ENCODE peak calls at places on chromosomes 6 and 20, in five cellular contexts. One of them, this sample, is unnamed.

GRCh38 chr6:90103056-90103793 is 193.4 kb downstream of the BACH2 start:
- DNase-seq in mesenchymal stem cell: peak; percentile 54
- DNase-seq in neuronal stem cell: no peak
- DNase-seq in H1: no peak
- DNase-seq in IMR-90: no peak
- DNase-seq in this sample: peak; percentile 26

GRCh38 chr6:30720738-30721197 is 616 bp downstream of the TUBB start:
- DNase-seq in neuronal stem cell: no peak
- DNase-seq in IMR-90: peak; percentile 32
- DNase-seq in H1: no peak
- DNase-seq in mesenchymal stem cell: peak; percentile 52
- DNase-seq in this sample: peak; percentile 26

GRCh38 chr6:8839626-8840025 is 404.3 kb upstream of the SLC35B3 start:
- DNase-seq in H1: no peak
- DNase-seq in mesenchymal stem cell: no peak
- DNase-seq in IMR-90: no peak
- DNase-seq in neuronal stem cell: no peak
- DNase-seq in this sample: peak; percentile 15

GRCh38 chr6:105077592-105078463 is 102.0 kb downstream of the POPDC3 start:
- DNase-seq in neuronal stem cell: peak; percentile 39
- DNase-seq in IMR-90: peak; percentile 64
- DNase-seq in mesenchymal stem cell: peak; percentile 69
- DNase-seq in H1: no peak
- DNase-seq in this sample: peak; percentile 12

GRCh38 chr6:138334000-138334399 is 43.7 kb upstream of the SMIM28 start:
- DNase-seq in neuronal stem cell: no peak
- DNase-seq in IMR-90: no peak
- DNase-seq in mesenchymal stem cell: no peak
- DNase-seq in H1: no peak
- DNase-seq in this sample: no peak

GRCh38 chr20:19813839-19814238 is 55.8 kb downstream of the RIN2 start:
- DNase-seq in IMR-90: peak; percentile 34
- DNase-seq in H1: no peak
- DNase-seq in neuronal stem cell: no peak
- DNase-seq in mesenchymal stem cell: no peak
- DNase-seq in this sample: no peak

GRCh38 chr6:117079946-117080345 is 185.4 kb upstream of the VGLL2 start:
- DNase-seq in mesenchymal stem cell: no peak
- DNase-seq in IMR-90: no peak
- DNase-seq in H1: no peak
- DNase-seq in neuronal stem cell: no peak
- DNase-seq in this sample: no peak

GRCh38 chr6:107820571-107821261 is 3.4 kb downstream of the SCML4 start:
- DNase-seq in IMR-90: no peak
- DNase-seq in mesenchymal stem cell: no peak
- DNase-seq in neuronal stem cell: no peak
- DNase-seq in H1: no peak
- DNase-seq in this sample: no peak

GRCh38 chr20:4065405-4065841 is 50.1 kb upstream of the RNF24 start:
- DNase-seq in H1: no peak
- DNase-seq in IMR-90: peak; percentile 86
- DNase-seq in neuronal stem cell: no peak
- DNase-seq in mesenchymal stem cell: peak; percentile 86
- DNase-seq in this sample: no peak

GRCh38 chr6:168555618-168556273 is 114.8 kb downstream of the SMOC2 start:
- DNase-seq in H1: no peak
- DNase-seq in neuronal stem cell: no peak
- DNase-seq in IMR-90: no peak
- DNase-seq in mesenchymal stem cell: no peak
- DNase-seq in this sample: no peak

GRCh38 chr20:34334654-34335407 is 28.2 kb upstream of the ITCH start:
- DNase-seq in neuronal stem cell: no peak
- DNase-seq in mesenchymal stem cell: no peak
- DNase-seq in H1: no peak
- DNase-seq in IMR-90: no peak
- DNase-seq in this sample: no peak

DNA sequence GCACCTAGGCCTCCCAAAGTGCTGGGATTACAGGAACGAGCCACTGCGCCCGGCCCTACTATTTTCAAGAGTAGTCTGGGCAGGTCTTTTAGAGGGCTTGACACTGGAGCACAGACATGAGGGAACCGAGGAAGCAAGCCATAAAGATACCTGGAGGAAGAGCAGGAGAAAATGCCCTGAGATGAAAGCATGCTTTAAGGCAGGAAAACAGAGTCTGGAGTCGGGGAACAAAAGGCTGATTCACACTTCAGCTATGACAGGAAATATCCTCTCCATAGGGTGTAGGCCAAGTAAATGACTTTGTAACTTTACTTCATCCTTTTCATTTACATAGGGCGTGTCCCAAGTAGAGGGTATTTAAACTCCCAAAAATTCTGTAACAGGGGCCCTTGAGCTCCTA is 4.3 kb upstream of the SERINC3 start:
- DNase-seq in H1: no peak
- DNase-seq in IMR-90: peak; percentile 52
- DNase-seq in mesenchymal stem cell: no peak
- DNase-seq in neuronal stem cell: no peak
- DNase-seq in this sample: peak; percentile 67
- H4K8ac ChIP-seq in H1: no peak overlapping the region
- H4K8ac ChIP-seq in IMR-90: peak overlapping the region; percentile 6
- H4K8ac ChIP-seq in mesenchymal stem cell: no peak overlapping the region
- H4K8ac ChIP-seq in neuronal stem cell: no peak overlapping the region
- H4K8ac ChIP-seq in this sample: peak overlapping the region; percentile 69

DNA sequence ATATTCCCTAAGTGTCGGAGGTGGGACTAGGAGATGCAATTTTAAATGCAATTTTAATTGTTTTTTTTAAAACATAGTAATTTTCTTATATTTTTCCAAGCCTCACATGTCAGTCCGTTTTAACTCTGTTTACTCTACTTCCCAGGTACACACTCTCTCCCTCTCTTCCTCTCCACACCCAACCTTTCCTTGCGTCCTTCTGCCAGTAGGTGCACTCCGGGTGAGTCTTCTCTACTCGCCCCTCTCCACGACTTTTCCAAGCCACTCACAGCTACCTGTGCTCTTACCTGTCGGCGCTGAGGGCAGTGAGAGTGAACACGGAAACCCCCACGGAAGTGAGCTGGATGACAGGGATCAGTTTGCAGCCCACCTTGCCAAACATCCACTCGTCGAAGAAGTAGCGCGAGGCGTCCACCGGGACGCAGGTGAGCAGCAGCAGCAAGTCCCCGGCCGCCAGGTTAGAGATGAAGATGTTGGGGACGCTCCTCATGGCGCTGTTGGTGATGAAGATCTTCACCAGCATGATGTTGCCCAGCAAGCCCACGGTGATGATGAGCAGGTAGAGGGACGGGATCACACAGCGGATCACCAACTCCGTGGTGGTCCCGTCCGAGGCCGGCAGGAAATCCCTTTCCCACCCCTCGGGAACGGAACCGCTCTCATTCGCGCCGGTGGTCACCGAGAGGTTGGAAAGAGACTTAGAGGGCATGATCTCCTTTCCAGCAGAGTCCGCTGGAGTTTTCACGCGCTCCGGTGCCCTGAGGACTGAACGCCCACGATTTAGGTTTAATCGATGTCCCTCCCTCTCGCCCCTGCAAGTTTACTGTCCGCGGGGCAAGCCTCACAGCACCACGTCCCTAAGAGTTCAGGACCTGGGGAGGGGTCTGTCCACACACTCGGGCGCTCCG is 44.5 kb upstream of the GJE1 start:
- DNase-seq in mesenchymal stem cell: no peak
- DNase-seq in neuronal stem cell: no peak
- DNase-seq in H1: no peak
- DNase-seq in IMR-90: no peak
- DNase-seq in this sample: no peak
- H3K4me3 ChIP-seq in mesenchymal stem cell: peak overlapping the region; percentile 58
- H3K4me3 ChIP-seq in neuronal stem cell: peak overlapping the region; percentile 52
- H3K4me3 ChIP-seq in H1: peak overlapping the region; percentile 47
- H3K4me3 ChIP-seq in IMR-90: no peak overlapping the region
- H3K4me3 ChIP-seq in this sample: no peak overlapping the region

GRCh38 chr6:159089443-159089842 is 44.7 kb upstream of the TAGAP start:
- DNase-seq in neuronal stem cell: no peak
- DNase-seq in H1: no peak
- DNase-seq in IMR-90: no peak
- DNase-seq in mesenchymal stem cell: no peak
- DNase-seq in this sample: no peak
- H2AK5ac ChIP-seq in neuronal stem cell: no peak overlapping the region
- H2AK5ac ChIP-seq in H1: no peak overlapping the region
- H2AK5ac ChIP-seq in IMR-90: no peak overlapping the region
- H2AK5ac ChIP-seq in mesenchymal stem cell: no peak overlapping the region
- H2AK5ac ChIP-seq in this sample: no peak overlapping the region

GRCh38 chr20:47591231-47591630 is 89.5 kb downstream of the NCOA3 start:
- DNase-seq in H1: no peak
- DNase-seq in IMR-90: no peak
- DNase-seq in mesenchymal stem cell: no peak
- DNase-seq in neuronal stem cell: no peak
- DNase-seq in this sample: no peak

GRCh38 chr20:47585087-47585747 is 83.5 kb downstream of the NCOA3 start:
- DNase-seq in IMR-90: no peak
- DNase-seq in neuronal stem cell: no peak
- DNase-seq in H1: no peak
- DNase-seq in mesenchymal stem cell: no peak
- DNase-seq in this sample: no peak

GRCh38 chr20:47583551-47583950 is 81.9 kb downstream of the NCOA3 start:
- DNase-seq in neuronal stem cell: no peak
- DNase-seq in IMR-90: no peak
- DNase-seq in mesenchymal stem cell: no peak
- DNase-seq in H1: no peak
- DNase-seq in this sample: no peak

GRCh38 chr20:47586648-47587306 is 85.1 kb downstream of the NCOA3 start:
- DNase-seq in neuronal stem cell: no peak
- DNase-seq in IMR-90: peak; percentile 57
- DNase-seq in H1: no peak
- DNase-seq in mesenchymal stem cell: no peak
- DNase-seq in this sample: no peak

GRCh38 chr20:47588158-47588557 is 86.5 kb downstream of the NCOA3 start:
- DNase-seq in IMR-90: no peak
- DNase-seq in H1: no peak
- DNase-seq in mesenchymal stem cell: no peak
- DNase-seq in neuronal stem cell: no peak
- DNase-seq in this sample: no peak
- H4K8ac ChIP-seq in IMR-90: no peak overlapping the region
- H4K8ac ChIP-seq in H1: no peak overlapping the region
- H4K8ac ChIP-seq in mesenchymal stem cell: no peak overlapping the region
- H4K8ac ChIP-seq in neuronal stem cell: no peak overlapping the region
- H4K8ac ChIP-seq in this sample: no peak overlapping the region

GRCh38 chr6:49552596-49552995 is 2.1 kb downstream of the C6orf141 start:
- DNase-seq in mesenchymal stem cell: no peak
- DNase-seq in H1: no peak
- DNase-seq in IMR-90: no peak
- DNase-seq in neuronal stem cell: peak; percentile 14
- DNase-seq in this sample: peak; percentile 49
- H3K4me3 ChIP-seq in mesenchymal stem cell: no peak overlapping the region
- H3K4me3 ChIP-seq in H1: peak overlapping the region; percentile 71
- H3K4me3 ChIP-seq in IMR-90: no peak overlapping the region
- H3K4me3 ChIP-seq in neuronal stem cell: peak overlapping the region; percentile 70
- H3K4me3 ChIP-seq in this sample: no peak overlapping the region

GRCh38 chr20:31570021-31570463 is 35.0 kb upstream of the ID1 start:
- DNase-seq in IMR-90: no peak
- DNase-seq in neuronal stem cell: no peak
- DNase-seq in H1: no peak
- DNase-seq in mesenchymal stem cell: no peak
- DNase-seq in this sample: no peak
- H2AK5ac ChIP-seq in IMR-90: peak overlapping the region; percentile 83
- H2AK5ac ChIP-seq in neuronal stem cell: no peak overlapping the region
- H2AK5ac ChIP-seq in H1: no peak overlapping the region
- H2AK5ac ChIP-seq in mesenchymal stem cell: peak overlapping the region; percentile 24
- H2AK5ac ChIP-seq in this sample: peak overlapping the region; percentile 95

GRCh38 chr6:75378101-75378500 is 93.5 kb upstream of the TMEM30A start:
- DNase-seq in IMR-90: no peak
- DNase-seq in neuronal stem cell: no peak
- DNase-seq in H1: no peak
- DNase-seq in mesenchymal stem cell: no peak
- DNase-seq in this sample: peak; percentile 80

GRCh38 chr6:75379536-75379935 is 94.9 kb upstream of the TMEM30A start:
- DNase-seq in IMR-90: no peak
- DNase-seq in mesenchymal stem cell: no peak
- DNase-seq in neuronal stem cell: no peak
- DNase-seq in H1: no peak
- DNase-seq in this sample: peak; percentile 62

GRCh38 chr6:75374913-75375530 is 90.4 kb upstream of the TMEM30A start:
- DNase-seq in IMR-90: no peak
- DNase-seq in mesenchymal stem cell: no peak
- DNase-seq in H1: no peak
- DNase-seq in neuronal stem cell: peak; percentile 51
- DNase-seq in this sample: no peak

GRCh38 chr6:75377386-75377785 is 92.8 kb upstream of the TMEM30A start:
- DNase-seq in neuronal stem cell: no peak
- DNase-seq in H1: no peak
- DNase-seq in IMR-90: no peak
- DNase-seq in mesenchymal stem cell: no peak
- DNase-seq in this sample: no peak

DNA sequence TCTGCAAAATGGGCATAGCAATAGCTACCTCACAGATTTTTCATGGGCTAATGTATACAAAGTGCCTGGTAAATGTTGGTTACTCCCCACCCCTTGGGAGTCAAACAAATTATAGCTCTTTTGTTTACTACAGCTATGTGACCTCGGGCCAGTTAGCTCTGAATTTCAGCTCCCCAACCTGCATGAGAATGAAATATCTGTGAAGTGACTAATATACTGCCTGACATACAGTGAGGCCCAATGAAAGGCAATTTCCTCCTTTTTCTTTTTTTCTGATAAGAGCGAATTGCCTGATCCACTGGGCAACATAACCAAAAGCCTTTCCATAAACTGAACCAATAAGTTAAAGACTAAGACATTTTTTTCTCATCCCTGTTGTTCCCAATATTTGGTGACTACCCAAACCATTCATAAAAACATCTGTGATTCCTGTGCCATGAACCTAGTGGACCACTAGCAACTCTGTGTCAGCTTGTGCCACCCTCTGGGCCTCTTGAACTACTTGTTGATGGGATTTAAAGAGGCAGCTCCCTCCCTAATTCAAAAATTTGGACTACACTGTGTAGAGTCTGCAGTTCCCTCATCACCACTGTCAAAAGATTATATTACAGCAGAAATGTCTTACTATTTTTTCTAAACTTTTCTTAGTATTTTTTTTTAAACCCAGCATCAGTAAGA is 91.9 kb upstream of the TMEM30A start:
- DNase-seq in H1: no peak
- DNase-seq in mesenchymal stem cell: peak; percentile 41
- DNase-seq in IMR-90: peak; percentile 60
- DNase-seq in neuronal stem cell: no peak
- DNase-seq in this sample: peak; percentile 42
- H4K8ac ChIP-seq in H1: no peak overlapping the region
- H4K8ac ChIP-seq in mesenchymal stem cell: no peak overlapping the region
- H4K8ac ChIP-seq in IMR-90: no peak overlapping the region
- H4K8ac ChIP-seq in neuronal stem cell: no peak overlapping the region
- H4K8ac ChIP-seq in this sample: no peak overlapping the region

This sample was measured in trophoblast cell.